ENCODE peak calls at places on chromosomes 5 and 9, in five cellular contexts. J, C, H, V and F are unnamed samples.

GRCh38 chr9:72363226-72363625 is 1.8 kb downstream of the ZFAND5 start:
- DNase-seq in J (no peak), H (no peak), C (no peak), V (no peak), F (no peak)

GRCh38 chr5:86463339-86463738 is 154.4 kb upstream of the COX7C start:
- DNase-seq in C (no peak), V (no peak), H (no peak), J (no peak), F (no peak)

GRCh38 chr9:121153642-121154041 is 48.0 kb downstream of the RAB14 start:
- DNase-seq in H (no peak), V (no peak), J (no peak), C (no peak), F (no peak)

GRCh38 chr5:176814836-176815438 is 4.6 kb downstream of the UNC5A start:
- DNase-seq in H (no peak), J (no peak), V (no peak), C (no peak), F (no peak)

GRCh38 chr5:134651531-134651930 is 2.9 kb downstream of the SEC24A start:
- DNase-seq in C (no peak), H (no peak), V (no peak), J (no peak), F (no peak)

GRCh38 chr9:72509635-72510034 is 11.8 kb upstream of the TMC1 start:
- DNase-seq in C (peak), V (no peak), H (no peak), J (peak), F (no peak)

GRCh38 chr9:14251146-14252071 is 62.5 kb downstream of the NFIB start:
- DNase-seq in H (no peak), C (no peak), V (peak), J (peak), F (peak)

GRCh38 chr9:113635586-113635985 is 172.1 kb downstream of the RGS3 start:
- DNase-seq in C (no peak), V (no peak), J (no peak), H (no peak), F (no peak)

GRCh38 chr9:91101598-91102168 is 260.0 kb downstream of the AUH start:
- DNase-seq in C (no peak), J (no peak), V (no peak), H (no peak), F (no peak)

GRCh38 chr5:179119415-179120170 is 59.4 kb downstream of the ZNF354C start:
- DNase-seq in V (no peak), H (no peak), J (no peak), C (no peak), F (no peak)

GRCh38 chr9:93093449-93094293 is 2.3 kb upstream of the CARD19 start:
- DNase-seq in C (peak), V (no peak), J (no peak), H (no peak), F (peak)

GRCh38 chr9:24041294-24041693 is 215.3 kb upstream of the ELAVL2 start:
- DNase-seq in J (no peak), V (no peak), H (no peak), C (no peak), F (no peak)

GRCh38 chr5:30279237-30279636 is 914.2 kb upstream of the CDH6 start:
- DNase-seq in V (no peak), H (no peak), J (peak), C (no peak), F (no peak)

GRCh38 chr5:110075656-110076055 is 385.9 kb downstream of the MAN2A1 start:
- DNase-seq in H (no peak), V (no peak), J (no peak), C (no peak), F (no peak)

GRCh38 chr9:108423493-108423892 is 432.3 kb downstream of the ACTL7B start:
- DNase-seq in J (no peak), C (no peak), V (no peak), H (no peak), F (no peak)

GRCh38 chr9:3578786-3579185 is 53.0 kb upstream of the RFX3 start:
- DNase-seq in H (no peak), C (no peak), V (no peak), J (peak), F (no peak)

GRCh38 chr9:134427153-134427782 is 101.0 kb downstream of the RXRA start:
- DNase-seq in V (no peak), C (no peak), H (no peak), J (no peak), F (no peak)
- TF ChIP-seq CTCF in V (no peak), C (no peak), H (no peak), J (no peak), F (no peak)

GRCh38 chr5:43313035-43313853 is at the start of gene HMGCS1:
- DNase-seq in J (peak), V (peak), C (peak), H (peak), F (peak)
- TF ChIP-seq CTCF in J (no peak), V (peak), C (no peak), H (no peak), F (no peak)

DNA sequence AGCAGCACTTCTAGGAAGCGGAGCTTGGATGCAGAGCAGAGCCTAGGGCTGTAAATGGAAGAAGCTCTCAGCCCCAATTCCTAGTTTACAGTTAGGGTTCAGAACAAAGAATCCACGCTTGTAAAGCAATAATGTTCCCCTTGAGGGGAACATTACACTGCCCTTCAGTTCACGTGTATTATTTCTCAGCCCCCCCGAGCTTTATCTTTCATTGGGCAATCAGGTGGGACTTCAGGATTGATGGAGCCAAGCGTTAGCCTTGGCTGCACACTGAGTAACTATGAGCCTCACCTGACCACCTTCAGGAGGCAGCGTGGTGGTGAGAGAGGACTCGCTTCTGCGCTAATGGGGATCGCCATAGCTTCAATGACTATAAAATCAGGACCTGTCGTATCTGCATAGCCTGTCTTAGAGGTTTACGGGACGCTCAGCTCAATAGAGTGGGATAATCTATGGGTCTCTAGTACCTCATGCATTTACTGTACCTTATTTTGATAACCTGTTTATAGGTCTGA is 157.0 kb upstream of the RASEF start:
- DNase-seq in J (no peak), C (no peak), H (no peak), V (no peak), F (no peak)
- TF ChIP-seq CTCF in J (no peak), C (no peak), H (no peak), V (no peak), F (no peak)

GRCh38 chr5:71475788-71476384 is 20.4 kb downstream of the BDP1 start:
- DNase-seq in C (peak), V (no peak), H (no peak), J (peak), F (no peak)
- TF ChIP-seq CTCF in C (peak), V (peak), H (peak), J (peak), F (no peak)

GRCh38 chr5:180161420-180162303 is 47.3 kb downstream of the RASGEF1C start:
- DNase-seq in C (no peak), J (no peak), V (no peak), H (peak), F (no peak)
- TF ChIP-seq CTCF in C (no peak), J (no peak), V (peak), H (no peak), F (no peak)

GRCh38 chr5:137891849-137892248 is 2.6 kb downstream of the PKD2L2 start:
- DNase-seq in H (no peak), V (no peak), J (no peak), C (no peak), F (no peak)
- TF ChIP-seq CTCF in H (peak), V (no peak), J (peak), C (no peak), F (no peak)

GRCh38 chr5:39106332-39106731 is 32.1 kb upstream of the RICTOR start:
- DNase-seq in V (no peak), H (no peak), C (no peak), J (peak), F (no peak)
- TF ChIP-seq CTCF in V (peak), H (peak), C (no peak), J (peak), F (no peak)

DNA sequence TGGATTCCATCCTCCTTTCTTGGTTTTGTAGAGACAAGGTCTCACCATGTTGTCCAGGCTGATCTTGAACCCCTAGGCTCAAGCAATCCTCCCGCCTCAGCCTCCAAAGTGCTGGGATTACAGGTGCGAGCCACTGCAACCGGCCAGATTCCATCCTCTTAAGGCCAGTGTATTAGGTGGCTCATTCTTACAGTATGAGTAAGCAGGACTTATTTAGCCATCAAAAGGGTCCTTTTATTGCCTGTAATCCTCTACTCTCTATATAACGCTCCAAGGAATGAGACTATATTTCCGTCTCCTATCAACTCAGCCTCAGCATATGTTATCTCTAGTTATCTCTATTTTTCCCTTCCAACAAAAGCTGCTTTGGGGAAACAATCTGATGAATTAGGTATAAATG is 3.0 kb upstream of the ERBIN start:
- DNase-seq in H (no peak), J (no peak), C (no peak), V (no peak), F (no peak)
- TF ChIP-seq CTCF in H (no peak), J (no peak), C (no peak), V (no peak), F (no peak)